ENCODE peak calls at places on chromosome 20, in eight cellular contexts. One of them, this sample, is unnamed.

GRCh38 chr20:54345301-54345724 is 130.1 kb upstream of the DOK5 start:
- DNase-seq in GM12865: no peak
- DNase-seq in ovary: no peak
- DNase-seq in HuH-7.5: no peak
- DNase-seq in heart right ventricle: no peak
- DNase-seq in mesendoderm: no peak
- DNase-seq in HCEC 1CT: peak
- DNase-seq in WERI-Rb-1: no peak
- DNase-seq in this sample: no peak

GRCh38 chr20:6053776-6054688 is at the start of gene LRRN4:
- DNase-seq in GM12865: no peak
- DNase-seq in HuH-7.5: no peak
- DNase-seq in mesendoderm: peak
- DNase-seq in WERI-Rb-1: no peak
- DNase-seq in HCEC 1CT: no peak
- DNase-seq in ovary: no peak
- DNase-seq in heart right ventricle: no peak
- DNase-seq in this sample: no peak

GRCh38 chr20:52593634-52594033 is 378.5 kb upstream of the TSHZ2 start:
- DNase-seq in HuH-7.5: no peak
- DNase-seq in HCEC 1CT: peak
- DNase-seq in ovary: no peak
- DNase-seq in mesendoderm: no peak
- DNase-seq in WERI-Rb-1: no peak
- DNase-seq in heart right ventricle: no peak
- DNase-seq in GM12865: no peak
- DNase-seq in this sample: no peak

GRCh38 chr20:4896119-4896700 is 105.1 kb downstream of the SLC23A2 start:
- DNase-seq in GM12865: no peak
- DNase-seq in WERI-Rb-1: no peak
- DNase-seq in mesendoderm: peak
- DNase-seq in HuH-7.5: no peak
- DNase-seq in heart right ventricle: no peak
- DNase-seq in ovary: no peak
- DNase-seq in HCEC 1CT: no peak
- DNase-seq in this sample: no peak

GRCh38 chr20:25277941-25278521 is 30.1 kb downstream of the PYGB start:
- DNase-seq in GM12865: no peak
- DNase-seq in ovary: no peak
- DNase-seq in mesendoderm: no peak
- DNase-seq in WERI-Rb-1: peak
- DNase-seq in HCEC 1CT: no peak
- DNase-seq in HuH-7.5: no peak
- DNase-seq in heart right ventricle: no peak
- DNase-seq in this sample: peak

GRCh38 chr20:46030290-46031013 is 1.4 kb downstream of the SLC12A5 start:
- DNase-seq in heart right ventricle: no peak
- DNase-seq in GM12865: no peak
- DNase-seq in WERI-Rb-1: peak
- DNase-seq in HuH-7.5: no peak
- DNase-seq in ovary: no peak
- DNase-seq in HCEC 1CT: no peak
- DNase-seq in mesendoderm: no peak
- DNase-seq in this sample: no peak

GRCh38 chr20:38918172-38918571 is 8.0 kb upstream of the FAM83D start:
- DNase-seq in mesendoderm: no peak
- DNase-seq in ovary: no peak
- DNase-seq in HuH-7.5: no peak
- DNase-seq in WERI-Rb-1: no peak
- DNase-seq in HCEC 1CT: no peak
- DNase-seq in GM12865: no peak
- DNase-seq in heart right ventricle: no peak
- DNase-seq in this sample: no peak

GRCh38 chr20:24473435-24473834 is 4.0 kb downstream of the SYNDIG1 start:
- DNase-seq in GM12865: no peak
- DNase-seq in ovary: no peak
- DNase-seq in mesendoderm: no peak
- DNase-seq in heart right ventricle: no peak
- DNase-seq in HuH-7.5: no peak
- DNase-seq in WERI-Rb-1: no peak
- DNase-seq in HCEC 1CT: no peak
- DNase-seq in this sample: no peak

GRCh38 chr20:4726710-4727391 is 5.1 kb downstream of the PRND start:
- DNase-seq in HCEC 1CT: peak
- DNase-seq in GM12865: peak
- DNase-seq in HuH-7.5: no peak
- DNase-seq in mesendoderm: peak
- DNase-seq in ovary: peak
- DNase-seq in WERI-Rb-1: no peak
- DNase-seq in heart right ventricle: no peak
- DNase-seq in this sample: no peak

GRCh38 chr20:5859611-5860010 is 90.7 kb downstream of the TRMT6 start:
- DNase-seq in HuH-7.5: no peak
- DNase-seq in HCEC 1CT: peak
- DNase-seq in heart right ventricle: no peak
- DNase-seq in WERI-Rb-1: no peak
- DNase-seq in mesendoderm: no peak
- DNase-seq in GM12865: no peak
- DNase-seq in ovary: no peak
- DNase-seq in this sample: no peak

GRCh38 chr20:49165611-49166010 is 22.5 kb downstream of the STAU1 start:
- DNase-seq in heart right ventricle: no peak
- DNase-seq in WERI-Rb-1: no peak
- DNase-seq in ovary: no peak
- DNase-seq in HuH-7.5: no peak
- DNase-seq in mesendoderm: no peak
- DNase-seq in GM12865: peak
- DNase-seq in HCEC 1CT: no peak
- DNase-seq in this sample: no peak

GRCh38 chr20:34368547-34368946 is 5.5 kb downstream of the ITCH start:
- DNase-seq in ovary: no peak
- DNase-seq in HCEC 1CT: no peak
- DNase-seq in WERI-Rb-1: no peak
- DNase-seq in GM12865: no peak
- DNase-seq in mesendoderm: peak
- DNase-seq in heart right ventricle: no peak
- DNase-seq in HuH-7.5: no peak
- DNase-seq in this sample: no peak

GRCh38 chr20:8855315-8855714 is 213.6 kb upstream of the PLCB4 start:
- DNase-seq in mesendoderm: no peak
- DNase-seq in ovary: peak
- DNase-seq in HuH-7.5: no peak
- DNase-seq in heart right ventricle: peak
- DNase-seq in GM12865: no peak
- DNase-seq in HCEC 1CT: peak
- DNase-seq in WERI-Rb-1: no peak
- DNase-seq in this sample: peak

This sample was measured in psoas muscle.